ENCODE peak calls at places on chromosomes 13 and 19, in four cellular contexts. L is cardiac muscle cell, Y is AG10803, B is ovary. A is an unnamed sample.

GRCh38 chr19:35027851-35028599 is 2.2 kb upstream of the SCN1B start:
- DNase-seq in Y (peak), B (no peak), L (no peak), A (peak)

GRCh38 chr19:4914736-4915501 is 5.6 kb downstream of the UHRF1 start:
- DNase-seq in Y (peak), L (no peak), B (no peak), A (no peak)

GRCh38 chr13:50222569-50223332 is 207.5 kb downstream of the KCNRG start:
- DNase-seq in B (no peak), Y (peak), L (no peak), A (peak)

GRCh38 chr19:6736169-6736916 is 1.0 kb downstream of the GPR108 start:
- DNase-seq in L (peak), Y (peak), B (peak), A (peak)

GRCh38 chr19:51702103-51702753 is 9.1 kb downstream of the SPACA6 start:
- DNase-seq in B (peak), Y (peak), L (peak), A (no peak)

GRCh38 chr13:100089633-100090032 is 740 bp downstream of the PCCA start:
- DNase-seq in L (no peak), B (no peak), Y (no peak), A (no peak)

GRCh38 chr13:78875792-78876580 is 217.0 kb upstream of the OBI1 start:
- DNase-seq in Y (no peak), B (no peak), L (no peak), A (no peak)

GRCh38 chr13:48489003-48489402 is 43.9 kb downstream of the RCBTB2 start:
- DNase-seq in Y (no peak), L (no peak), B (no peak), A (no peak)

GRCh38 chr19:12676928-12677327 is 4.8 kb downstream of the DHPS start:
- DNase-seq in L (no peak), B (no peak), Y (no peak), A (no peak)

GRCh38 chr13:97067342-97067895 is 73.1 kb upstream of the OXGR1 start:
- DNase-seq in L (no peak), B (no peak), Y (peak), A (no peak)

GRCh38 chr19:49155005-49155826 is at the start of gene HRC:
- DNase-seq in B (no peak), Y (no peak), L (peak), A (no peak)

GRCh38 chr19:20278342-20278741 is 111.3 kb downstream of the ZNF486 start:
- DNase-seq in L (no peak), B (no peak), Y (no peak), A (no peak)

GRCh38 chr13:24032674-24033073 is 127.8 kb upstream of the SPATA13 start:
- DNase-seq in L (no peak), Y (peak), B (no peak), A (no peak)

GRCh38 chr19:6551607-6552450 is 21.0 kb downstream of the TNFSF9 start:
- DNase-seq in Y (no peak), B (no peak), L (peak), A (no peak)

DNA sequence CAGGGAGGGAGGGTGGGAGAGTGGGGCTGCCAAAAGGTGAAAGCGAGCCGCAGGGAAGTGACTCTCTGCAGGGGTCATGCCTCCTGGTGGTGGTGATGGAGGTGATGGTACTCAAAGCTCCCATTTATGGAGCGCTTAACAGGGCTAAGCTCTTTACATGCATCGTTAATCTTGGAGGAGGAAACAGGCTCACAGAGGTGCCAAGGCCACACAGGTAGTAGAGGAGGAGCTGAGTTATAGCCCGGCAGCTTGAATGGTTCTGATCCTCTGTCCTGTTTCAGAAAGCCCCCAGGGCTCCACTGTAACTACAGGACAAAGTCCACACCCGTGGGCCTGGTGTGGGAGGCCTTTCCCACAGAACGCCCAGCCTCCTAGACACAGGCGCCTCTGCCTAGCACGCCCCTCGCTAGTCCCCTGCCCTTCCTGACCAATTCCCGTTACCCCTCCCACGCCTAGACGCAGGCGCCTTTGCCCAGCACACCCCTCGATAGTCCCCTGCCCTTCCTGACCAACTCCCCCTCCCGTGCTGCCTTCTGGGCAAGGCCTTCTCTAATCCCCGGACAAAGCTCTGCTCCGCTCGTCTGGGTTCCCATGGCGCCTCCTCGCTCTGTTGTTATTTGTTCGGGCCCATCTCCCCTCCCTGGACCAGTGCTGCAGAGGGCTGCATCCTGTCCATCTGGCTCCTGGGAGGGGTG is 10.8 kb downstream of the PPP1R37 start:
- DNase-seq in B (no peak), Y (no peak), L (no peak), A (no peak)
- H3K4me3 ChIP-seq in B (no peak), Y (no peak), L (no peak), A (no peak)

DNA sequence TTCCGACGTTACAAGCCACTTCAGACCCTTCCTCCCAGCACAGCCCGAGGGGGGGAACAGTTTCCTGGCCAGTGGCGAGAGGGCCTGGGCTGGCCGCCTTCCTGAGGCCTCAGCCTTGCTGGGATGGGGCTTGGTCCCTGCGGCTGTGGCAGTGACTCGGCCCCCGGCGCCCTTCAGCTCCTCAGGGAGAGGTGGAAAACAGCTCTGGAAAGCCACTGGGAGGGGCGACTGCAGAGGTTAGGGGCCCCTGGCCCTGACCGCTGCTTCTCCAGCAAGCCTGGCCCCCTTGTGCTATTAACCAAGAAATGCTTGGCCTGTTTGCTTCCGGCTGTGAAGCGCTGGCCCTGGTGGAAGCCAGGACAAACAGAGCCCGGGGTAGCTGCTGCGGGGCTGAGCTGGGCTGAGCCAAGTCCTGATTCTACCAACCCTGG is 38.8 kb downstream of the C13orf46 start:
- DNase-seq in B (no peak), Y (no peak), L (no peak), A (no peak)
- TF ChIP-seq CTCF in B (no peak), Y (no peak), L (no peak), A (peak)

DNA sequence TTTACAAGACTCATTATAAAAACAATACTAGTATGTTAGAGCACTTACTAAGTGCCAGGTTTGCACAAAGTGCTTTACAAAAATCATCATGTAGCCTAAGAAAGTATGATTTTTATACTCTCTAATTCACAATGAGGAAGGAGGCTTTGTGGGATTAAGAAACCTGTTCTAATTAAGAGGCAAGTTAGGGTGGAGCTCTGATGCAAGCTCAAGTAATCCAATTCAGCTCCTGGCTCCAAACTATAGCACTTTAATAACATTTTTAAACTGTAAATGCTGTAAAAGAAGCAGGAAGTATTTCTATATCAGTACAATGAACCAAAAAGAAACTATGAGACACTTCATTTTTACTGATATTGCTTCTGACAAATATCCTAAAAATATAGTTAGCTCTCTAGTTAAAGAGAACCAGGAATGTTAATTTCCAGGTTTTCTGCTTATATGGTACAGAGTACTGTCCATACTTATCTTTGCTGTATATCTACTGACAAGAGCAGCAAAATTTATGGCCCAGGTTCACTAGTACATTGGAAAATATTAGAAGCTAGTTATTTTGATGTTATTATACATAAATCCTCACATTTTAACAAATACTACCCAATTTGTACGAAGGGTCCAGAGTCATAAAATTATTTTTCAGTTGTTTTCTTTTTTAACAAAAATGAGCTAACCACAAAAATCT is 482.0 kb downstream of the DIAPH3 start:
- DNase-seq in B (no peak), L (no peak), Y (peak), A (no peak)
- H3K4me3 ChIP-seq in B (no peak), L (no peak), Y (no peak), A (no peak)

GRCh38 chr13:42218576-42218975 is 53.4 kb upstream of the AKAP11 start:
- DNase-seq in B (no peak), Y (peak), L (no peak), A (no peak)

GRCh38 chr13:42214445-42214844 is 57.5 kb upstream of the AKAP11 start:
- DNase-seq in Y (no peak), B (no peak), L (no peak), A (no peak)

GRCh38 chr13:42216422-42216735 is 55.6 kb upstream of the AKAP11 start:
- DNase-seq in L (no peak), Y (no peak), B (no peak), A (no peak)

GRCh38 chr13:42219051-42219450 is 52.9 kb upstream of the AKAP11 start:
- DNase-seq in Y (no peak), L (no peak), B (no peak), A (no peak)

DNA sequence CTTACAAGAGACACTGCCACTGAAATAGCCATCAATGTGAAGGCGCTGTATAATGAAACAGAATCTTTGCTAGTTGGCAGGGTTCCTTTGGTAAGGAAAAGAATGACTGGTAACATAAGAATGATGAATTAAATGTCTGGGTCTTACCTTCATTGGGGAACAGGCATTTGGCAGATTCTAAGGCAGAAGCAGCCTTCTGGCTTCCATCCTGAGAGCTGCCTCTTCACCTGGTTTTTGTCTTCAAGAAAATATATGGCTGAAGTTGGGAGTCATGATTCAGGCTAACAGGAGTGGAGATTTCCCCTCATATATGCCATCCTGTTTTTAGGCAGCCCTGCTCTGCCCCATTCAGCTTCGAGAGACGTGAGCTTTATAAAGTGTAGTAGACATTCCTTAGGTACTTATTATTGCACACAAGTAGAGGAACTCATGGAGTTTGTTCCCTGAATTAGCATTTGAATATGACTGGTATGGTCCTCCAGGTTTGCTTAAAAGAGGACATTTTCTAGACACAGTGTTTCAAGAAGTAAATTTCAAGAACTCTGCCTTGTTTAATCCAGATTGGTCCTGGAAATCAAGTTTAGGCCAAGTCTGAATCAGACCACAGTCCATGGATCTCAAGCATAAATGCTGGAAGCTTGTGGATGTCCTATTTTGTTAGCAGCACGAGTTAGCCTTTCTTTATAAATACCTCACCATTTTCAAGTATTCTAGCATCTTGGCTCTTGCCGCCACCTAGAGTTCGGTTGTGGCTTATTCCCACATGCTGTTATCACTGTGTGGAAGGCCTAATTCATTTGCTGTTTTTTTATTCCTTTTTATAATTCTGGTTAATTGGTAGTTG is 56.2 kb upstream of the AKAP11 start:
- DNase-seq in B (no peak), L (peak), Y (peak), A (peak)
- TF ChIP-seq CTCF in B (no peak), L (peak), Y (peak), A (peak)